ENCODE peak calls at places on chromosomes 16 and 17, in nine cellular contexts. B, D, H, Y, O, G, S, A and X are unnamed samples. For H3K36me3 and H3K9me3, the result is how much of the 10 kb centered on the place peaks cover.

GRCh38 chr16:15658149-15658548 is 8.1 kb downstream of the NDE1 start:
- DNase-seq in H (no peak), D (no peak), G (no peak), S (no peak), B (no peak), A (no peak), Y (no peak), O (no peak), X (no peak)

GRCh38 chr16:4966736-4967453 is 8.8 kb downstream of the SEC14L5 start:
- DNase-seq in O (no peak), B (peak), Y (no peak), G (no peak), S (no peak), D (no peak), H (no peak), A (no peak), X (no peak)

GRCh38 chr17:63973930-63974593 is 1.3 kb upstream of the SCN4A start:
- DNase-seq in G (no peak), A (no peak), D (no peak), O (no peak), Y (peak), H (peak), S (peak), B (no peak), X (no peak)

GRCh38 chr17:38958326-38958725 is 8.9 kb downstream of the FBXO47 start:
- DNase-seq in H (no peak), Y (peak), B (no peak), A (no peak), G (no peak), D (no peak), S (peak), O (no peak), X (no peak)

GRCh38 chr17:5097101-5097834 is 14.4 kb downstream of the ZNF232 start:
- DNase-seq in A (no peak), H (no peak), S (no peak), O (no peak), G (no peak), B (peak), Y (no peak), D (no peak), X (peak)

GRCh38 chr17:18187816-18188761 is 4.5 kb downstream of the ALKBH5 start:
- DNase-seq in A (no peak), G (no peak), H (no peak), S (peak), Y (peak), D (no peak), O (no peak), B (no peak), X (no peak)

GRCh38 chr16:22240023-22240697 is 34.1 kb downstream of the EEF2K start:
- DNase-seq in B (no peak), O (no peak), G (no peak), A (no peak), D (no peak), Y (peak), S (no peak), H (no peak), X (peak)

GRCh38 chr17:39769974-39770587 is 32.3 kb downstream of the GRB7 start:
- DNase-seq in A (peak), D (peak), S (peak), B (no peak), G (no peak), O (no peak), Y (peak), H (peak), X (peak)

GRCh38 chr17:82838386-82839063 is 1.3 kb downstream of the ZNF750 start:
- DNase-seq in H (peak), D (no peak), O (peak), S (no peak), Y (peak), G (peak), B (peak), A (no peak), X (peak)

GRCh38 chr17:32575865-32576264 is 89.1 kb downstream of the CDK5R1 start:
- DNase-seq in D (no peak), S (no peak), A (no peak), H (no peak), Y (no peak), G (no peak), O (no peak), B (no peak), X (no peak)

GRCh38 chr17:44794699-44795413 is 35.2 kb downstream of the GJC1 start:
- DNase-seq in O (no peak), S (peak), A (no peak), B (no peak), D (no peak), H (no peak), G (no peak), Y (peak), X (no peak)

GRCh38 chr16:50068550-50068949 is 2.8 kb downstream of the HEATR3 start:
- DNase-seq in H (no peak), O (no peak), G (no peak), B (no peak), D (no peak), A (no peak), Y (peak), S (peak), X (no peak)

GRCh38 chr17:10029129-10029528 is 124.1 kb upstream of the RCVRN start:
- DNase-seq in H (no peak), B (no peak), D (no peak), A (no peak), O (no peak), G (no peak), Y (no peak), S (no peak), X (no peak)

GRCh38 chr17:64074704-64075484 is 54.5 kb upstream of the ICAM2 start:
- DNase-seq in S (peak), G (peak), H (no peak), O (no peak), Y (peak), D (no peak), A (no peak), B (no peak), X (peak)

GRCh38 chr16:79628501-79628975 is 28.0 kb upstream of the MAF start:
- DNase-seq in Y (peak), D (no peak), O (no peak), B (no peak), H (no peak), S (peak), A (peak), G (no peak), X (no peak)

GRCh38 chr16:55828680-55829079 is 4.2 kb downstream of the CES1 start:
- DNase-seq in D (no peak), O (no peak), Y (no peak), G (no peak), S (no peak), A (no peak), B (no peak), H (no peak), X (no peak)

GRCh38 chr17:79669861-79670260 is 59.0 kb upstream of the RBFOX3 start:
- DNase-seq in H (no peak), B (no peak), D (no peak), Y (no peak), S (no peak), O (no peak), G (no peak), A (no peak), X (no peak)

GRCh38 chr17:34059423-34060220 is 195.5 kb upstream of the CCL2 start:
- DNase-seq in O (no peak), H (no peak), D (no peak), A (no peak), Y (no peak), G (no peak), S (no peak), B (no peak), X (no peak)
- H3K36me3 ChIP-seq in O (under half), H (under half), D (under half), A (under half), Y (under half), G (under half), S (under half), B (under half), X (under half)

DNA sequence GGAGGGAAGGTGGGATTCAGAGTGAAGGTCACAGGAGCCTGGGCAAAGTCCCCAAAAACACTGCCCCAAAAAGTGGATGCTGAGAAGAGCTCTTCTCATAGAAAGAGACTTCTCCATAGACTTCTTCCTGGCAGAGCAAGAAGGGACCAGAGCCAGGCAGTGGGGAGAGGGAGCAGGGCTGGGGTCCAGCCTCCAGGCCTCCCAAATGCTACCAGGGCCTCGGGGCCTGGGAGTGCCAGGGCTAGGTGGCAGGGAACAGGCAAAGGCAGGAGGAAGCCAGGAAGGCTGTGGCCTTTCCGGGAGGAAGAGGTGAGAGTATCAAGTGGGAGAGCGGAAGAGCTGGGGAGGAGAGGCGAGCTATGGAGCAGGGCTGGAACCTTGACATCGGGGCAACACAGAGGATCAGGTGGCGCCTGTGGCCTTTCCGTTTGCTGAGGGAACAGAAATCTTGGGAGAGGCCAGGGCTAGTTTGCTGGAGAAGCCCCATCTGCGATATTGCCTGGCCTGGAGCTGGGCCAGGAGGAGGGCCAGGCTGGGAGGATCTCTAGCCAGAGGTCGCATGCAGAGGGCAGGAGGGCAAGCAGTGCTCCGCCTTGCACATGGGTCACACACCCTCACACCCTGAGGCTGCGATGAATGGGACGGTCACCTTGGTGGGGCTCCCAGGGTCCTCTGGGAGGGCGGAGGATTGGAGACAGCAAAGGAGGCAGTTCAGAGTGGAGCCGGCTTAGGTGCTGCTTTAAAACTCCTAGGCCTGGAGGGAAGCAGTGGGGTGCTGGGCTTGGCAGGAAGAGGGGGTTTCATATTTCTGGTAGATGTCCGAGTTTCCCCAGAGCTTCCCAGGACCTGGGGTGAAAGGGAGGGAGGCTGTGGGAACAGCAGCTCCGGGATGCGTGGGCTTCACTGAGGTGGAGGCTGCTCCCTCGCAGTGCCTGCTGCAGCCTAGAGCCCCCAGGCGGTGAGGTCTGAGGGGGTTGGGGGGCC is 3.4 kb downstream of the SLC16A5 start:
- DNase-seq in A (no peak), Y (no peak), H (peak), D (no peak), O (no peak), S (no peak), B (no peak), G (no peak), X (no peak)
- H3K9me3 ChIP-seq in A (under half), Y (under half), H (under half), D (under half), O (under half), S (under half), B (under half), G (under half), X (under half)

DNA sequence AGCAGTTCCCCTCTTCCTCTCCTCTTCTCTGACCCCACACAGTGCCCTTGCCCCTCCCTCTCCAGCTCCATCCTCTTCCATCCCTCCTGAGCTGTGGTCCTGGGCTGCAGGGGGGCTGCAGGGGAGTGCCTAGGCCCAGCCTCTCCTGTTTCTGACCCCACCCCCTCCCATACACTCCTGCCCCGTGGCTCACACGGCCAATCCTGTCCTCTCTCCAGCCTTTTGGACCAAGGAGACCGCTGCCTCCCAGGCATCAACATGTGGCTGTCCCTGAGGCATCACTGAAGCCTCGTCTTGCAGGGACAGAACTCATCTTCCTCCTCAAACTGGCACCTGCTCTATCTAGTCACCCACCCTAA is 6.7 kb downstream of the CLUH start:
- DNase-seq in D (no peak), G (no peak), Y (no peak), A (no peak), B (peak), S (no peak), O (no peak), H (no peak), X (no peak)
- H3K27ac ChIP-seq in D (no peak), G (no peak), Y (no peak), A (no peak), B (no peak), S (no peak), O (no peak), H (no peak), X (no peak)

DNA sequence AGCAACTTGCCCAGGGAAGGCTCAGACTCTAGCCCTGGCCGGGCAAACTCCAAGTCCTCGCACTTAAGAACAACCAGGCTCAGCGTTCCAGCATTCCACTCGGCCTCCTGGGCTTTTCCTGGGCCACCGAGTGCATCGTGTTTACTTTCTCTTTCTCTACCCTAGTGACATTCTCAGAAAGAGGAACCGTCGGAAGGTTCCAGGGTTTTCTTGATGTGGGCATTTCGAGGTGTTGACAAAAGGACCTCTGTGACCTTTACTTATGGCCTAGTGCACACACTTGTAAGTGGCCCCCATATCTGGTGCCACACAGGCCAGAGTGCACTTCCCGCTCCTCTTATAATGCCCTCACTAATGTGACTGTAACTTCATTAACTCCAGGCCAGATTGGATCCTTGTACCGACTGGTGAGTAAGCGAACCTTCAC is 3.1 kb upstream of the BANP start:
- DNase-seq in O (no peak), Y (no peak), D (peak), G (no peak), S (no peak), H (no peak), B (no peak), A (no peak), X (no peak)
- H3K36me3 ChIP-seq in O (under half), Y (under half), D (under half), G (under half), S (under half), H (under half), B (under half), A (under half), X (under half)